ENCODE peak calls at places on chromosomes 4 and X, in ten cellular contexts. One of them, this sample, is unnamed.

GRCh38 chr4:128676095-128676494 is 133.4 kb upstream of the JADE1 start:
- DNase-seq in kidney tubule cell: no peak
- DNase-seq in posterior vena cava: no peak
- DNase-seq in hypothalamus: no peak
- DNase-seq in skeletal muscle cell: no peak
- DNase-seq in fibroblast of lung: no peak
- DNase-seq in NCI-H2081: no peak
- DNase-seq in Right ventricle myocardium superior: no peak
- DNase-seq in lower leg skin: no peak
- DNase-seq in A673: no peak
- DNase-seq in this sample: no peak

GRCh38 chr4:37666625-37667071 is 19.5 kb downstream of the RELL1 start:
- DNase-seq in kidney tubule cell: peak
- DNase-seq in posterior vena cava: no peak
- DNase-seq in hypothalamus: no peak
- DNase-seq in skeletal muscle cell: peak
- DNase-seq in fibroblast of lung: peak
- DNase-seq in NCI-H2081: no peak
- DNase-seq in Right ventricle myocardium superior: no peak
- DNase-seq in lower leg skin: peak
- DNase-seq in A673: no peak
- DNase-seq in this sample: no peak

GRCh38 chr4:120977435-120977997 is 55.0 kb upstream of the PRDM5 start:
- DNase-seq in kidney tubule cell: peak
- DNase-seq in posterior vena cava: no peak
- DNase-seq in hypothalamus: no peak
- DNase-seq in skeletal muscle cell: peak
- DNase-seq in fibroblast of lung: peak
- DNase-seq in NCI-H2081: no peak
- DNase-seq in Right ventricle myocardium superior: no peak
- DNase-seq in lower leg skin: no peak
- DNase-seq in A673: peak
- DNase-seq in this sample: no peak

GRCh38 chr4:101222156-101222845 is 125.0 kb downstream of the PPP3CA start:
- DNase-seq in kidney tubule cell: no peak
- DNase-seq in posterior vena cava: no peak
- DNase-seq in hypothalamus: no peak
- DNase-seq in skeletal muscle cell: no peak
- DNase-seq in fibroblast of lung: peak
- DNase-seq in NCI-H2081: no peak
- DNase-seq in Right ventricle myocardium superior: no peak
- DNase-seq in lower leg skin: no peak
- DNase-seq in A673: no peak
- DNase-seq in this sample: no peak

GRCh38 chr4:69760455-69760854 is at the start of gene SULT1B1:
- DNase-seq in kidney tubule cell: peak
- DNase-seq in posterior vena cava: no peak
- DNase-seq in hypothalamus: no peak
- DNase-seq in skeletal muscle cell: peak
- DNase-seq in fibroblast of lung: peak
- DNase-seq in NCI-H2081: no peak
- DNase-seq in Right ventricle myocardium superior: no peak
- DNase-seq in lower leg skin: peak
- DNase-seq in A673: peak
- DNase-seq in this sample: peak

GRCh38 chr4:152109585-152110509 is 349.0 kb upstream of the GATB start:
- DNase-seq in kidney tubule cell: no peak
- DNase-seq in posterior vena cava: no peak
- DNase-seq in hypothalamus: no peak
- DNase-seq in skeletal muscle cell: no peak
- DNase-seq in fibroblast of lung: peak
- DNase-seq in NCI-H2081: no peak
- DNase-seq in Right ventricle myocardium superior: no peak
- DNase-seq in lower leg skin: no peak
- DNase-seq in A673: peak
- DNase-seq in this sample: no peak

GRCh38 chr4:41160856-41161255 is 53.5 kb downstream of the APBB2 start:
- DNase-seq in kidney tubule cell: peak
- DNase-seq in posterior vena cava: no peak
- DNase-seq in hypothalamus: no peak
- DNase-seq in skeletal muscle cell: no peak
- DNase-seq in fibroblast of lung: peak
- DNase-seq in NCI-H2081: no peak
- DNase-seq in Right ventricle myocardium superior: no peak
- DNase-seq in lower leg skin: no peak
- DNase-seq in A673: no peak
- DNase-seq in this sample: no peak

GRCh38 chr4:142194905-142195304 is 558.5 kb downstream of the IL15 start:
- DNase-seq in kidney tubule cell: no peak
- DNase-seq in posterior vena cava: no peak
- DNase-seq in hypothalamus: no peak
- DNase-seq in skeletal muscle cell: no peak
- DNase-seq in fibroblast of lung: peak
- DNase-seq in NCI-H2081: no peak
- DNase-seq in Right ventricle myocardium superior: no peak
- DNase-seq in lower leg skin: no peak
- DNase-seq in A673: peak
- DNase-seq in this sample: no peak

GRCh38 chrX:31499120-31499519 is 427.3 kb upstream of the FTHL17 start:
- DNase-seq in kidney tubule cell: peak
- DNase-seq in posterior vena cava: no peak
- DNase-seq in hypothalamus: no peak
- DNase-seq in skeletal muscle cell: peak
- DNase-seq in fibroblast of lung: peak
- DNase-seq in NCI-H2081: no peak
- DNase-seq in Right ventricle myocardium superior: no peak
- DNase-seq in lower leg skin: no peak
- DNase-seq in A673: no peak
- DNase-seq in this sample: no peak